ENCODE peak calls at places on chromosomes 7 and 10, in six cellular contexts. G is HCT116, T is H1, I is HepG2, P is SK-N-MC, F is K562. W is an unnamed sample.

GRCh38 chr10:61779950-61780659 is 117.4 kb downstream of the CABCOCO1 start:
- DNase-seq in F (peak), P (no peak), T (no peak), G (no peak), I (no peak), W (no peak)

GRCh38 chr7:2071133-2071832 is 161.5 kb downstream of the MAD1L1 start:
- DNase-seq in F (peak), I (no peak), G (no peak), T (no peak), P (no peak), W (no peak)

GRCh38 chr10:30374353-30374752 is 25.3 kb upstream of the MTPAP start:
- DNase-seq in G (no peak), T (peak), F (peak), P (no peak), I (peak), W (no peak)

GRCh38 chr10:121753726-121754476 is 155.7 kb upstream of the FGFR2 start:
- DNase-seq in T (no peak), I (no peak), F (peak), G (peak), P (no peak), W (peak)

GRCh38 chr7:121157341-121157751 is 168.8 kb downstream of the CPED1 start:
- DNase-seq in G (no peak), I (no peak), P (no peak), T (no peak), F (no peak), W (no peak)

GRCh38 chr7:132122901-132123300 is 453.4 kb downstream of the PLXNA4 start:
- DNase-seq in G (no peak), T (no peak), F (no peak), P (no peak), I (no peak), W (no peak)

GRCh38 chr7:31864646-31865045 is 177.6 kb downstream of the PPP1R17 start:
- DNase-seq in G (no peak), F (no peak), P (no peak), I (no peak), T (no peak), W (no peak)

GRCh38 chr10:23693398-23693797 is 254.5 kb downstream of the OTUD1 start:
- DNase-seq in I (no peak), F (no peak), G (no peak), P (no peak), T (peak), W (peak)

GRCh38 chr7:69309601-69310000 is 288.7 kb upstream of the AUTS2 start:
- DNase-seq in G (no peak), T (no peak), F (no peak), P (no peak), I (no peak), W (no peak)

GRCh38 chr10:132572545-132572937 is 35.0 kb downstream of the INPP5A start:
- DNase-seq in T (no peak), I (no peak), F (no peak), P (no peak), G (no peak), W (no peak)

GRCh38 chr10:2839081-2839725 is 228.1 kb upstream of the PFKP start:
- DNase-seq in P (no peak), F (peak), I (peak), G (no peak), T (peak), W (peak)

GRCh38 chr10:71243756-71244637 is 31.6 kb downstream of the UNC5B start:
- DNase-seq in P (no peak), T (no peak), I (no peak), F (no peak), G (no peak), W (no peak)

DNA sequence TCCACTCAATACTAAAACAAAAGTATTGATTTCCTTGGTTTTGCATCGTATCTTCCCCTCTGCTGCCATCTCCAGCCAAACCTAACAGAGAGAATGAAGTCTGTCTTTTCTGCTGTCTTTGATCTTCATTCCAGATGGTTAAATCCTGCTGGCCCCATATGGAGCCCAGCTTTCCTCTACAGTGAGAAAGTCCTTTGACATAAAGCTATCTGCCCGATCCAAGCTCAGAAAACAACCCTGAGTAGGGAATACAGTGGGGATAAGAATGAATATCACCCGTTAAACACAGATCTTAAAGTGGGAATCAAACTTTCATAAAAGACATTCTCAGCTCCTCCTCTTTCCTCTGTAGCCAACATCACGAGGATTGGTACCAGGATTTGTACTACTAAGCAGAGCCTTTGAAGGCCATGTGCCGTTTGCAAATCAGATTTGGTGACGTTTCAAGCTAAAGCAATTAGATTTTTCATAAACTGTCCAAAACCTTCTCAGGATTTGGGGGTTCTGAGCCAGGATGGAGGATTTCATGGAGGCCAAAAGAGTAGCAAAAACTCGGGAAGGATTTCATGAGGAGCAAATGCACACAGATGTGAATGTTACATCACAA is 30.9 kb upstream of the GPAM start:
- DNase-seq in P (no peak), F (no peak), T (no peak), G (no peak), I (no peak), W (peak)
- TF ChIP-seq POLR2AphosphoS5 in P (no peak), F (no peak), T (no peak), G (no peak), I (peak), W (no peak)

GRCh38 chr7:879093-879492 is 2.7 kb downstream of the GET4 start:
- DNase-seq in T (no peak), G (no peak), I (no peak), P (no peak), F (no peak), W (no peak)

GRCh38 chr7:877312-878232 is 1.2 kb downstream of the GET4 start:
- DNase-seq in I (peak), F (peak), G (no peak), P (no peak), T (no peak), W (peak)

GRCh38 chr7:880450-880849 is 4.1 kb downstream of the GET4 start:
- DNase-seq in F (no peak), T (no peak), G (no peak), P (no peak), I (no peak), W (no peak)

GRCh38 chr7:881441-882234 is 5.3 kb downstream of the GET4 start:
- DNase-seq in G (no peak), I (no peak), T (no peak), F (no peak), P (no peak), W (no peak)

DNA sequence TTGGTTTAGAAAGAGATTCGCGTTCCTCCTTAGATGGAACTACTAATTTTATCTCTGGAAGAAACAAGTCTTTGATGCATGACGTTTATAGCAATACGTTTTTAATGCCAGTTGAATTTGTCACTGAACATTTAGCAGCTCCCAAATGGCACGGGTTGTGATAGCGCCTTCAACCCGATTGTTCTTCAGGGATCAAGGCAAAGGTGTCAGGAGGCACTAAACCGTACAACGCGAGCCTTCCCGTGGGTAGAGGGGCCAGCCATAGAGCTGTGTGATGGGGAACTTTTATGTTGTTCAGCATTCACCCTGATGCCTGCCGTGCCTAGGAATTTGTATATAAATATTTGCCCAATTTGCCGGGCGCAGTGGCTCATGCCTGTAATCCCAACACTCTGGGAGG is 3.4 kb downstream of the GET4 start:
- DNase-seq in F (no peak), I (no peak), G (no peak), T (no peak), P (no peak), W (no peak)
- H3K9ac ChIP-seq in F (no peak), I (no peak), G (no peak), T (no peak), P (no peak), W (no peak)

DNA sequence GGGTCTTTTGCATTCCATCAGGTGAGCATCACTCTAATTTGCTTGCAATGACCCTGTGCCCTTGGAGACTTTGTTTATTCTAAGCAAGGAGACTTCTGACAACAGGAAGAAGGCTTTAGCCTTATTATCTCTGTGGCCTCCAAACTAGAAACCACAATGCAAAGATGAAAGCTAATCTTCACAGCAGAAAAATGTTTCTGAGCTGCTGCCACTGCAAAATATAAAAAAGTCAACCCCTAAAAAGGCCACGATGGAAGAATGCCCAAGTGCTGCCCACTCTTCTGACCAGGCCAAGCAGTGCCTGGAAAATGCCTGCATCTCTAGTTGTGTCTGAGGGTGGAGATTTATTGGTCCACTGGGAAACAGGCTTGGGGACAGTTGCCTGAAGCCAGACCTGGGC is 299.9 kb downstream of the C7orf25 start:
- DNase-seq in P (no peak), T (no peak), G (no peak), I (no peak), F (no peak), W (no peak)
- TF ChIP-seq POLR2AphosphoS5 in P (no peak), T (no peak), G (no peak), I (no peak), F (no peak), W (no peak)

GRCh38 chr10:115094605-115095004 is 1.4 kb downstream of the ATRNL1 start:
- DNase-seq in T (no peak), F (no peak), I (no peak), G (no peak), P (no peak), W (no peak)
- H3K9ac ChIP-seq in T (no peak), F (no peak), I (no peak), G (no peak), P (peak), W (no peak)

GRCh38 chr10:91597397-91597881 is 35.4 kb downstream of the PPP1R3C start:
- DNase-seq in F (no peak), I (peak), T (no peak), G (no peak), P (peak), W (peak)

GRCh38 chr10:91598211-91598981 is 34.5 kb downstream of the PPP1R3C start:
- DNase-seq in P (no peak), T (no peak), I (no peak), G (peak), F (no peak), W (no peak)

GRCh38 chr10:91593366-91593765 is 39.5 kb downstream of the PPP1R3C start:
- DNase-seq in T (no peak), G (no peak), P (no peak), F (no peak), I (no peak), W (no peak)

GRCh38 chr10:91601212-91601611 is 31.7 kb downstream of the PPP1R3C start:
- DNase-seq in G (no peak), F (no peak), I (no peak), P (no peak), T (no peak), W (no peak)

GRCh38 chr10:91596821-91597396 is 36.0 kb downstream of the PPP1R3C start:
- DNase-seq in T (no peak), G (no peak), I (no peak), F (no peak), P (no peak), W (no peak)
- TF ChIP-seq POLR2AphosphoS5 in T (no peak), G (no peak), I (no peak), F (no peak), P (no peak), W (no peak)

DNA sequence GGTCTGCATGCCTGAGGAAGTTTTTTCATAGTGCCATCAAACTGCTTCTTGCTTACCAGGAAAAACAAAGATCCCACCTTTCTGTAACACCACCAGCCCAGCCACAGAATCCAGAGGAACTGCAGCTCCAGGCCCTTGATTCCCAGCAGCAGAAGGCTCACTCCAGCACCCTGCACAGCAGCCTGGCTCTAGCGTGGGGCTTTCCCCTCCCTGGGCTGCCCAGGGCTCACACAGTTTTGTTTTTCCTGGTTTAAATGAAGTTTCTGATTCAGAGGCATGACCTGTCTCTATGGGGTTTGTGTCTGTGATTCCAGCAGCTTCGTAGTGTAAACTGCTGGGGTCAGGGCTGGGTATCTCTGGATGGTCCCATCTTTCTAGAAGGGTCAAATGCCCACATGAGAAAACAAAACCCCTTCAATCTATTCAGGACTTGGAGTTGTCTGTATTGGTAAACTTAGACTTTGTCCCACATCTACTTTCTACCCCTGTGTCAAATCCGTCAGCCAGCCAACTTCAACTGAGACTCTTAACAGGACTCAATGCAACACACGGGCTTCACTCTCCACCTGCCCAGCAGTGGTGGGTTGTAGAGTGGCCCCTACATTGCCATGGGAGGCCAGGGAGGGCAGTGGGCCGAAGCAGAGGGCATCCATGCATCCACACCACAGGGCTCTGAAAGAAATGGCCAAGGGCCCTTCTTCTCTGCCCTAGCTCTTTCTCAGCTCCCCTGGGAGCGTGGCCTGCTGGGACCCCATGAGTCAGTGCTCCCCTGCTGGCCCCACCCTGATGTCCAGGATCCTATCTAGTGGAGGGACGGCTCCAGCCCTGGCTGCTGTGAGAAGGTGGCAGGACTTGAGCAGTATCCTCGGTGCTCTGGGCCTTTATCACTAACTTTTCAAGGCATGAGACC is 73.5 kb downstream of the ATXN7L1 start:
- DNase-seq in G (no peak), T (no peak), I (peak), F (no peak), P (no peak), W (no peak)
- H3K9ac ChIP-seq in G (no peak), T (no peak), I (no peak), F (no peak), P (no peak), W (no peak)

DNA sequence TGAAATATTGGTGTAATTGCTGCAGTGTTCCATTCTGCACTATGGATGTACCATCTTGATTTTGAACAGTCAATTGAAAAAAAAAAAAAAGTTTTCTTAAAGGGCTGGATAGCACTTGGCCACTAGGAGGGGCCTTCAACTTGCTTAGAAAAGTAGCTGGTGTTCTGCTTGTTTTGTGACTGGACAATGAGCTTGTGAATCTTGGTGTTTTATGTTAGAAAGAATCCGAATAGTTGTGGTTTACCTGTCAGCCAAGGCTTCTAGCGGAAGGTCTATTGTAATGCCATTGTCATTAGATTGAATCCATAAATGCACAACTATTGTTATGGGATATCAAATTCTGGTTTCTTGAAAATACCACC is 77.1 kb downstream of the BMPER start:
- DNase-seq in G (peak), F (no peak), P (no peak), I (no peak), T (no peak), W (no peak)
- TF ChIP-seq POLR2AphosphoS5 in G (no peak), F (no peak), P (no peak), I (no peak), T (no peak), W (no peak)

W was measured in SK-N-SH.